ENCODE peak calls at places on chromosomes 11 and 22, in ten cellular contexts. X is WERI-Rb-1; P is dorsolateral prefrontal cortex; G is caudate nucleus; E is CD4-positive, alpha-beta memory T cell; K is pancreas; Q is ascending aorta; H is ovary; C is A549; M is GM23248. W is an unnamed sample.

GRCh38 chr11:38384568-38384967 is 1786.5 kb upstream of the RAG2 start:
- DNase-seq in X (no peak), P (no peak), G (no peak), E (no peak), K (no peak), Q (no peak), H (no peak), C (no peak), M (no peak), W (no peak)

GRCh38 chr11:60711316-60711715 is 11.9 kb downstream of the MS4A8 start:
- DNase-seq in X (no peak), P (no peak), G (no peak), E (no peak), K (no peak), Q (no peak), H (no peak), C (no peak), M (no peak), W (peak)

GRCh38 chr22:25076281-25076680 is 123.4 kb upstream of the CRYBB3 start:
- DNase-seq in X (peak), P (no peak), G (no peak), E (no peak), K (no peak), Q (no peak), H (no peak), C (no peak), M (no peak), W (no peak)

GRCh38 chr22:17368727-17369552 is at the start of gene CECR2:
- DNase-seq in X (peak), P (peak), G (peak), E (no peak), K (peak), Q (no peak), H (peak), C (no peak), M (no peak), W (peak)

GRCh38 chr22:44151661-44152060 is 29.1 kb upstream of the PARVG start:
- DNase-seq in X (no peak), P (no peak), G (no peak), E (no peak), K (peak), Q (no peak), H (no peak), C (no peak), M (peak), W (no peak)

GRCh38 chr11:33835143-33835878 is 56.6 kb downstream of the LMO2 start:
- DNase-seq in X (no peak), P (no peak), G (no peak), E (no peak), K (no peak), Q (no peak), H (no peak), C (peak), M (peak), W (peak)

GRCh38 chr11:30583505-30584280 is 2.5 kb downstream of the MPPED2 start:
- DNase-seq in X (peak), P (peak), G (peak), E (no peak), K (peak), Q (peak), H (no peak), C (no peak), M (peak), W (peak)

GRCh38 chr22:27135582-27135981 is 478.2 kb downstream of the MIAT start:
- DNase-seq in X (no peak), P (no peak), G (no peak), E (no peak), K (no peak), Q (no peak), H (no peak), C (peak), M (peak), W (no peak)

GRCh38 chr22:42688241-42688913 is 32.3 kb downstream of the A4GALT start:
- DNase-seq in X (peak), P (no peak), G (peak), E (no peak), K (no peak), Q (peak), H (peak), C (peak), M (peak), W (peak)

GRCh38 chr11:72824020-72824419 is 9.8 kb downstream of the ATG16L2 start:
- DNase-seq in X (no peak), P (no peak), G (no peak), E (no peak), K (peak), Q (no peak), H (peak), C (no peak), M (no peak), W (no peak)

GRCh38 chr22:40463727-40464126 is 93.3 kb downstream of the SGSM3 start:
- DNase-seq in X (no peak), P (no peak), G (no peak), E (peak), K (no peak), Q (no peak), H (no peak), C (no peak), M (no peak), W (no peak)

GRCh38 chr11:15201586-15201985 is 86.9 kb downstream of the INSC start:
- DNase-seq in X (no peak), P (no peak), G (no peak), E (no peak), K (no peak), Q (no peak), H (no peak), C (no peak), M (no peak), W (no peak)

GRCh38 chr22:20591660-20592310 is 84.4 kb downstream of the MED15 start:
- DNase-seq in X (peak), P (no peak), G (no peak), E (no peak), K (peak), Q (no peak), H (no peak), C (no peak), M (no peak), W (no peak)

GRCh38 chr11:87445002-87445401 is 407.3 kb downstream of the TMEM135 start:
- DNase-seq in X (no peak), P (no peak), G (no peak), E (no peak), K (no peak), Q (no peak), H (no peak), C (no peak), M (peak), W (no peak)

GRCh38 chr22:42473484-42474193 is 41.4 kb upstream of the NFAM1 start:
- DNase-seq in X (peak), P (no peak), G (peak), E (peak), K (no peak), Q (no peak), H (no peak), C (peak), M (peak), W (peak)

GRCh38 chr11:126225266-126225665 is 13.7 kb downstream of the FAM118B start:
- DNase-seq in X (no peak), P (no peak), G (no peak), E (no peak), K (no peak), Q (no peak), H (no peak), C (no peak), M (peak), W (no peak)

GRCh38 chr11:78349614-78350013 is 68.0 kb downstream of the GAB2 start:
- DNase-seq in X (no peak), P (no peak), G (peak), E (no peak), K (no peak), Q (no peak), H (no peak), C (no peak), M (peak), W (no peak)

GRCh38 chr22:38262051-38262795 is 10.6 kb downstream of the TMEM184B start:
- DNase-seq in X (peak), P (peak), G (peak), E (peak), K (no peak), Q (no peak), H (peak), C (no peak), M (peak), W (no peak)

GRCh38 chr11:1158681-1159525 is 1.1 kb downstream of the MUC5AC start:
- DNase-seq in X (no peak), P (no peak), G (no peak), E (no peak), K (peak), Q (no peak), H (no peak), C (no peak), M (no peak), W (no peak)

GRCh38 chr22:47174096-47174495 is 411.6 kb downstream of the TBC1D22A start:
- DNase-seq in X (peak), P (no peak), G (no peak), E (no peak), K (no peak), Q (no peak), H (no peak), C (no peak), M (no peak), W (no peak)

GRCh38 chr22:42743501-42743991 is 22.9 kb upstream of the A4GALT start:
- DNase-seq in X (no peak), P (no peak), G (no peak), E (no peak), K (no peak), Q (peak), H (peak), C (no peak), M (peak), W (peak)

GRCh38 chr22:47107431-47107830 is 345.0 kb downstream of the TBC1D22A start:
- DNase-seq in X (no peak), P (no peak), G (no peak), E (no peak), K (no peak), Q (no peak), H (no peak), C (no peak), M (peak), W (no peak)

GRCh38 chr11:110908401-110909106 is 196.3 kb upstream of the ARHGAP20 start:
- DNase-seq in X (peak), P (no peak), G (peak), E (no peak), K (no peak), Q (no peak), H (no peak), C (no peak), M (peak), W (peak)

GRCh38 chr22:20928573-20928967 is 11.4 kb downstream of the CRKL start:
- DNase-seq in X (no peak), P (no peak), G (no peak), E (no peak), K (no peak), Q (no peak), H (no peak), C (no peak), M (no peak), W (no peak)

GRCh38 chr11:113595810-113596594 is 110.1 kb downstream of the TMPRSS5 start:
- DNase-seq in X (no peak), P (no peak), G (no peak), E (no peak), K (no peak), Q (no peak), H (no peak), C (no peak), M (no peak), W (no peak)

GRCh38 chr22:31650391-31650790 is 11.6 kb downstream of the PISD start:
- DNase-seq in X (no peak), P (no peak), G (no peak), E (no peak), K (no peak), Q (no peak), H (no peak), C (no peak), M (peak), W (no peak)

GRCh38 chr11:22787565-22788162 is 41.9 kb downstream of the SVIP start:
- DNase-seq in X (peak), P (peak), G (peak), E (peak), K (no peak), Q (no peak), H (no peak), C (peak), M (peak), W (peak)

GRCh38 chr22:41603873-41604332 is 14.3 kb upstream of the PMM1 start:
- DNase-seq in X (no peak), P (no peak), G (no peak), E (peak), K (no peak), Q (no peak), H (no peak), C (no peak), M (no peak), W (no peak)

GRCh38 chr22:23179381-23180294 is 671 bp upstream of the BCR start:
- DNase-seq in X (no peak), P (no peak), G (peak), E (peak), K (peak), Q (no peak), H (peak), C (no peak), M (peak), W (peak)

GRCh38 chr11:65340226-65340625 is 6.6 kb downstream of the DPF2 start:
- DNase-seq in X (no peak), P (no peak), G (no peak), E (no peak), K (no peak), Q (no peak), H (no peak), C (no peak), M (no peak), W (no peak)

GRCh38 chr11:65334696-65335295 is 1.1 kb downstream of the DPF2 start:
- DNase-seq in X (no peak), P (no peak), G (no peak), E (no peak), K (no peak), Q (no peak), H (no peak), C (no peak), M (peak), W (no peak)

GRCh38 chr11:65338680-65339079 is 5.0 kb downstream of the DPF2 start:
- DNase-seq in X (no peak), P (no peak), G (no peak), E (no peak), K (no peak), Q (no peak), H (no peak), C (no peak), M (no peak), W (no peak)
- H3K27ac ChIP-seq in X (no peak), P (no peak), G (no peak), E (no peak), K (no peak), Q (no peak), H (no peak), C (no peak), M (no peak), W (no peak)

GRCh38 chr11:121655481-121656332 is 202.9 kb upstream of the SORL1-AS1 start:
- DNase-seq in X (peak), P (peak), G (peak), E (peak), K (peak), Q (peak), H (peak), C (peak), M (peak), W (peak)
- H3K27ac ChIP-seq in X (peak), P (peak), G (peak), E (peak), K (peak), Q (peak), H (peak), C (peak), M (peak), W (peak)

GRCh38 chr11:132704796-132705375 is 827.4 kb downstream of the OPCML start:
- DNase-seq in X (no peak), P (no peak), G (no peak), E (no peak), K (no peak), Q (no peak), H (no peak), C (no peak), M (no peak), W (peak)
- H3K27ac ChIP-seq in X (no peak), P (no peak), G (no peak), E (no peak), K (no peak), Q (no peak), H (no peak), C (no peak), M (no peak), W (peak)

GRCh38 chr22:21946262-21946925 is 6.3 kb downstream of the PPM1F start:
- DNase-seq in X (no peak), P (no peak), G (no peak), E (no peak), K (no peak), Q (no peak), H (no peak), C (no peak), M (no peak), W (no peak)
- H3K27ac ChIP-seq in X (no peak), P (peak), G (no peak), E (no peak), K (no peak), Q (peak), H (no peak), C (no peak), M (peak), W (no peak)

DNA sequence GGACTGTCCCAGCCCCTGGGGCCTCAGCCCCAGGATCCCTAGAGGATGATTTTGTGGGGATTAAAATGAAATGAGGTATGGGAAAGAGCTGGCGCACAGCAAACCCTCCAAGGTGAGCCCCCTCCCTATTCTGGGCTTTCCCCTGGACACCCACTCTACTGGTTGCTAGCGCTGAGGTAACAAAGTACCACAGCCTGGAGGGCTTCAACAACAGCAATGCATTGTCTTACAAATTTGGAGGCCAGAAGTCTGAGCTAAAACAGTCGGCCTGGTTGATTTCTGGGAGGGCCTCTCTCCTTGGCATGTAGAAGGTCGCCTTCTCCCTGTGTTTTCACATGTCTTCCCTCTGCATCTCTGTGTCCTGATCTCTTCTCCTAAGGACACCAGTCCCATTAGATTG is 913.6 kb downstream of the NTM start:
- DNase-seq in X (no peak), P (no peak), G (no peak), E (no peak), K (no peak), Q (no peak), H (no peak), C (no peak), M (no peak), W (no peak)
- H3K27ac ChIP-seq in X (no peak), P (no peak), G (no peak), E (no peak), K (no peak), Q (no peak), H (no peak), C (no peak), M (no peak), W (no peak)

GRCh38 chr11:44957051-44957515 is 6.4 kb upstream of the TP53I11 start:
- DNase-seq in X (peak), P (no peak), G (peak), E (no peak), K (no peak), Q (no peak), H (no peak), C (no peak), M (no peak), W (peak)
- H3K27ac ChIP-seq in X (peak), P (no peak), G (no peak), E (no peak), K (no peak), Q (no peak), H (no peak), C (no peak), M (no peak), W (no peak)

GRCh38 chr11:10322830-10323792 is 18.2 kb downstream of the ADM start:
- DNase-seq in X (no peak), P (no peak), G (no peak), E (peak), K (no peak), Q (no peak), H (peak), C (peak), M (peak), W (peak)
- H3K27ac ChIP-seq in X (no peak), P (no peak), G (no peak), E (no peak), K (no peak), Q (peak), H (no peak), C (peak), M (peak), W (peak)

DNA sequence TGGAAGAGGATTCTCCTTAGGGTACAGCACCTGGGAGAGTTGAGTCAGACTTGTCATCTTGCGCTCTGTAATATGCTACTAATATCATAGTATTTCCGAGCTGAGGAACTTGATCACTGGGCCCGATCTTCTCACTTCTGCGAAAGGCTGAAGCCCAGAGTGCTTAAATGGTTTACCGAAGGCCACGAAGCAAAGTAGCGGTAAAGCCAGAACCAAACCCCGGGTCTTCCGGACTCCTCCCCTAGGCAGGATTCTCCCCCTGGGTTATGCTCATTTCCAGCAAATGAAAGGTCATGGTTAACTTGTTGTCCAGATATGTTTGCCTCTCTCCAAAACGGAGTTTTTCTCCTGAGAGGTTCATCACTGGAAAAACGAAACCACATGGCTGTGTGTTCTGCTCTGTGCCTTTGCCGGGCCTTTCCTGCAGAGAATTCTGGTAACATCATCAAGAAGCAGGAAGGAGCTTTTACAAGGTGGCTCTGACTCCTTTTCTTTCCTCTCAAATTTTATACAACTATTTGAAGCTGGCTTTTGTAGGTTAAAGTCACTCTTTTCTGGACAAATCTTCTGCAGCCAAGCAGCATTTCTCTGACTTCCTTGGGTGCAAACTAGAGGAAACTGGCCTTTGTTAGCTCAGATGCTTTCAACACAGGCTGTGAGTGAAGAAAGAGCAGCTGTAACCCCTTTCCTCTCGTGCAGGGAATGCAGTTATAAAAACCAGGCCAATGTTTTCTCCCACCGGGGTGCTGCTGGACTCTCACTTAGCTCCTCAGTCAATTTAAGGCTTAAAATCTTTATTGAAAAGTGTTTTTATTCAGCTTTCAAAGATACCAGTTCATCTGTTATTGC is 35.5 kb downstream of the UBASH3B start:
- DNase-seq in X (no peak), P (no peak), G (no peak), E (peak), K (no peak), Q (no peak), H (no peak), C (no peak), M (peak), W (no peak)
- H3K27ac ChIP-seq in X (no peak), P (peak), G (no peak), E (peak), K (no peak), Q (peak), H (no peak), C (peak), M (peak), W (peak)

DNA sequence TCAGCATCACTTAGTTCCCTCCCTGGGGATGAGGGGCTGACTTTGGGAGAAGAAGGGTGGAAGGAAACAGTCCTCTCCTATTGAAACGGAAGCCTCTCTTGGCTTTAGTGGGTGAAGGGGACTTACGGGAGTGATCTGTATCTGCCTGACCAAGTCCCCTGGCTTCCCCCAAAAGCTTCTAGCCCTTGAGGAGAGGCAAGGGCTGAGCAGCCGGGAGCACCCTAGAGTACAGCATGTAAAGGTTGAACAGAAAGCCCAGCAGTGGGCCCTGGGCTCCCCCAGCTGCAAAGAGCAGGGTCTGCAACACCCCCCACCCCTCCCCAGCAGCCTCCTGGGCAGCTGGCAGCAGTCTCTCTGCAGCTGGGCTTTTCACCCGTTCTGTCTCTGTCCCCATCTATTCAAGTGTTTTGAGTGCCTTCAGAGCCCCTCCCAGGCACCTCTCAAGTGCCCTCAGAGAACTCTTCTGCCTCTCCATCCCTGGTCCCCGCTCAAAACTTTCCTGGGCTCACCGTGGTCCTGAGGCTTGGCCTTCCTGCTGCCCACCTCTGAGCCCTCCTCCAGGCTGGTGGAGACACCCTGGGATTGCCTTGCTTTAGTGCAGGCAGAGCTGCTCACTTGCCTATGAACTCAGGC is 2.7 kb downstream of the CAPN5 start:
- DNase-seq in X (no peak), P (no peak), G (no peak), E (no peak), K (no peak), Q (no peak), H (no peak), C (no peak), M (no peak), W (no peak)
- H3K27ac ChIP-seq in X (no peak), P (no peak), G (no peak), E (no peak), K (no peak), Q (peak), H (no peak), C (no peak), M (no peak), W (no peak)